ENCODE peak calls at places on chromosomes 4 and X, in ten cellular contexts. J, R, N, U, Q, I, T, B, P and G are unnamed samples.

GRCh38 chr4:182971702-182972101 is 54.5 kb upstream of the DCTD start:
- DNase-seq in J (no peak), R (no peak), N (no peak), U (no peak), Q (no peak), I (no peak), T (no peak), B (no peak), P (no peak), G (no peak)

GRCh38 chr4:56861365-56861764 is 39.9 kb upstream of the SPINK2 start:
- DNase-seq in J (no peak), R (peak), N (no peak), U (no peak), Q (peak), I (no peak), T (peak), B (no peak), P (no peak), G (no peak)

GRCh38 chrX:10350221-10350620 is 193.4 kb downstream of the CLCN4 start:
- DNase-seq in J (no peak), R (no peak), N (no peak), U (no peak), Q (no peak), I (no peak), T (no peak), B (no peak), P (no peak), G (no peak)

GRCh38 chr4:102402223-102402622 is 56.9 kb upstream of the SLC39A8 start:
- DNase-seq in J (no peak), R (no peak), N (no peak), U (no peak), Q (no peak), I (no peak), T (no peak), B (no peak), P (no peak), G (no peak)

GRCh38 chr4:89247951-89248350 is 59.6 kb downstream of the GPRIN3 start:
- DNase-seq in J (no peak), R (no peak), N (no peak), U (no peak), Q (no peak), I (no peak), T (no peak), B (no peak), P (no peak), G (no peak)

GRCh38 chrX:13778916-13779315 is 38.0 kb downstream of the GPM6B start:
- DNase-seq in J (no peak), R (peak), N (no peak), U (no peak), Q (peak), I (no peak), T (peak), B (peak), P (peak), G (no peak)

GRCh38 chrX:110745288-110745687 is 50.3 kb downstream of the CHRDL1 start:
- DNase-seq in J (no peak), R (no peak), N (no peak), U (no peak), Q (no peak), I (no peak), T (no peak), B (no peak), P (no peak), G (no peak)

GRCh38 chrX:130172127-130172834 is 519 bp downstream of the RAB33A start:
- DNase-seq in J (no peak), R (no peak), N (no peak), U (no peak), Q (no peak), I (no peak), T (no peak), B (no peak), P (no peak), G (no peak)

GRCh38 chr4:62816566-62816965 is 1592.7 kb downstream of the TECRL start:
- DNase-seq in J (no peak), R (no peak), N (no peak), U (no peak), Q (no peak), I (no peak), T (no peak), B (no peak), P (no peak), G (no peak)

GRCh38 chrX:103442536-103442901 is 66.2 kb downstream of the BEX3 start:
- DNase-seq in J (no peak), R (peak), N (no peak), U (no peak), Q (peak), I (no peak), T (peak), B (peak), P (no peak), G (no peak)

GRCh38 chr4:123672987-123673386 is 276.4 kb downstream of the SPRY1 start:
- DNase-seq in J (no peak), R (peak), N (no peak), U (no peak), Q (peak), I (no peak), T (peak), B (peak), P (peak), G (no peak)

GRCh38 chr4:36747277-36748129 is 466.1 kb downstream of the DTHD1 start:
- DNase-seq in J (no peak), R (no peak), N (no peak), U (no peak), Q (no peak), I (no peak), T (no peak), B (no peak), P (no peak), G (no peak)

GRCh38 chr4:109462802-109463201 is 29.2 kb downstream of the SEC24B start:
- DNase-seq in J (no peak), R (peak), N (no peak), U (no peak), Q (no peak), I (no peak), T (no peak), B (peak), P (peak), G (no peak)

GRCh38 chr4:39124885-39125599 is 57.3 kb upstream of the WDR19 start:
- DNase-seq in J (no peak), R (no peak), N (no peak), U (no peak), Q (no peak), I (no peak), T (no peak), B (no peak), P (no peak), G (no peak)

GRCh38 chrX:137313627-137314026 is 252.3 kb upstream of the ZIC3 start:
- DNase-seq in J (no peak), R (no peak), N (no peak), U (no peak), Q (no peak), I (no peak), T (no peak), B (no peak), P (no peak), G (no peak)

GRCh38 chr4:150106886-150107285 is 28.6 kb downstream of the DCLK2 start:
- DNase-seq in J (no peak), R (peak), N (no peak), U (no peak), Q (no peak), I (no peak), T (no peak), B (no peak), P (no peak), G (no peak)